ENCODE peak calls at places on chromosomes 12 and 14, in seven cellular contexts. One of them, this sample, is unnamed.

GRCh38 chr12:89671469-89671868 is 37.2 kb downstream of the ATP2B1 start:
- DNase-seq in ureter: no peak
- DNase-seq in stimulated activated CD4-positive, alpha-beta T cell treated with anti-CD3 and anti-CD28 coated beads, Interleukin-15, amount 100 ng/mL, for 24 hours: no peak
- DNase-seq in NCI-H774: no peak
- DNase-seq in ascending aorta: no peak
- DNase-seq in amniotic stem cell: no peak
- DNase-seq in activated naive CD8-positive, alpha-beta T cell treated with anti-CD3 and anti-CD28 coated beads, Interleukin-2, amount 50 U/mL, for 24 hours: no peak
- DNase-seq in this sample: no peak

GRCh38 chr14:22314183-22314820 is 274.7 kb downstream of the DAD1 start:
- DNase-seq in ascending aorta: no peak
- DNase-seq in NCI-H774: peak
- DNase-seq in ureter: no peak
- DNase-seq in stimulated activated CD4-positive, alpha-beta T cell treated with anti-CD3 and anti-CD28 coated beads, Interleukin-15, amount 100 ng/mL, for 24 hours: no peak
- DNase-seq in activated naive CD8-positive, alpha-beta T cell treated with anti-CD3 and anti-CD28 coated beads, Interleukin-2, amount 50 U/mL, for 24 hours: no peak
- DNase-seq in amniotic stem cell: no peak
- DNase-seq in this sample: no peak

GRCh38 chr12:100439797-100440196 is 33.9 kb upstream of the NR1H4 start:
- DNase-seq in activated naive CD8-positive, alpha-beta T cell treated with anti-CD3 and anti-CD28 coated beads, Interleukin-2, amount 50 U/mL, for 24 hours: no peak
- DNase-seq in stimulated activated CD4-positive, alpha-beta T cell treated with anti-CD3 and anti-CD28 coated beads, Interleukin-15, amount 100 ng/mL, for 24 hours: no peak
- DNase-seq in ascending aorta: no peak
- DNase-seq in ureter: no peak
- DNase-seq in NCI-H774: no peak
- DNase-seq in amniotic stem cell: no peak
- DNase-seq in this sample: no peak

GRCh38 chr14:93717222-93717967 is 70.9 kb downstream of the PRIMA1 start:
- DNase-seq in ascending aorta: no peak
- DNase-seq in amniotic stem cell: no peak
- DNase-seq in NCI-H774: no peak
- DNase-seq in ureter: peak
- DNase-seq in activated naive CD8-positive, alpha-beta T cell treated with anti-CD3 and anti-CD28 coated beads, Interleukin-2, amount 50 U/mL, for 24 hours: no peak
- DNase-seq in stimulated activated CD4-positive, alpha-beta T cell treated with anti-CD3 and anti-CD28 coated beads, Interleukin-15, amount 100 ng/mL, for 24 hours: no peak
- DNase-seq in this sample: no peak

GRCh38 chr12:71767183-71767582 is 12.5 kb downstream of the RAB21 start:
- DNase-seq in ascending aorta: no peak
- DNase-seq in activated naive CD8-positive, alpha-beta T cell treated with anti-CD3 and anti-CD28 coated beads, Interleukin-2, amount 50 U/mL, for 24 hours: no peak
- DNase-seq in ureter: no peak
- DNase-seq in stimulated activated CD4-positive, alpha-beta T cell treated with anti-CD3 and anti-CD28 coated beads, Interleukin-15, amount 100 ng/mL, for 24 hours: no peak
- DNase-seq in NCI-H774: no peak
- DNase-seq in amniotic stem cell: no peak
- DNase-seq in this sample: no peak

GRCh38 chr12:62930546-62931425 is 4.2 kb downstream of the PPM1H start:
- DNase-seq in ureter: no peak
- DNase-seq in NCI-H774: no peak
- DNase-seq in stimulated activated CD4-positive, alpha-beta T cell treated with anti-CD3 and anti-CD28 coated beads, Interleukin-15, amount 100 ng/mL, for 24 hours: no peak
- DNase-seq in amniotic stem cell: no peak
- DNase-seq in activated naive CD8-positive, alpha-beta T cell treated with anti-CD3 and anti-CD28 coated beads, Interleukin-2, amount 50 U/mL, for 24 hours: no peak
- DNase-seq in ascending aorta: no peak
- DNase-seq in this sample: no peak

GRCh38 chr12:50988051-50988450 is 35.7 kb downstream of the HIGD1C start:
- DNase-seq in stimulated activated CD4-positive, alpha-beta T cell treated with anti-CD3 and anti-CD28 coated beads, Interleukin-15, amount 100 ng/mL, for 24 hours: no peak
- DNase-seq in ureter: no peak
- DNase-seq in activated naive CD8-positive, alpha-beta T cell treated with anti-CD3 and anti-CD28 coated beads, Interleukin-2, amount 50 U/mL, for 24 hours: no peak
- DNase-seq in ascending aorta: no peak
- DNase-seq in amniotic stem cell: no peak
- DNase-seq in NCI-H774: no peak
- DNase-seq in this sample: no peak

GRCh38 chr14:88630565-88630964 is 67.7 kb downstream of the ZC3H14 start:
- DNase-seq in activated naive CD8-positive, alpha-beta T cell treated with anti-CD3 and anti-CD28 coated beads, Interleukin-2, amount 50 U/mL, for 24 hours: no peak
- DNase-seq in amniotic stem cell: peak
- DNase-seq in stimulated activated CD4-positive, alpha-beta T cell treated with anti-CD3 and anti-CD28 coated beads, Interleukin-15, amount 100 ng/mL, for 24 hours: no peak
- DNase-seq in ascending aorta: no peak
- DNase-seq in NCI-H774: no peak
- DNase-seq in ureter: no peak
- DNase-seq in this sample: no peak

GRCh38 chr12:25924535-25925001 is 33.9 kb upstream of the RASSF8 start:
- DNase-seq in NCI-H774: no peak
- DNase-seq in ascending aorta: no peak
- DNase-seq in stimulated activated CD4-positive, alpha-beta T cell treated with anti-CD3 and anti-CD28 coated beads, Interleukin-15, amount 100 ng/mL, for 24 hours: no peak
- DNase-seq in activated naive CD8-positive, alpha-beta T cell treated with anti-CD3 and anti-CD28 coated beads, Interleukin-2, amount 50 U/mL, for 24 hours: no peak
- DNase-seq in ureter: no peak
- DNase-seq in amniotic stem cell: no peak
- DNase-seq in this sample: no peak

GRCh38 chr14:92449404-92449975 is 64.1 kb upstream of the RIN3 start:
- DNase-seq in activated naive CD8-positive, alpha-beta T cell treated with anti-CD3 and anti-CD28 coated beads, Interleukin-2, amount 50 U/mL, for 24 hours: no peak
- DNase-seq in ureter: no peak
- DNase-seq in amniotic stem cell: no peak
- DNase-seq in stimulated activated CD4-positive, alpha-beta T cell treated with anti-CD3 and anti-CD28 coated beads, Interleukin-15, amount 100 ng/mL, for 24 hours: no peak
- DNase-seq in ascending aorta: no peak
- DNase-seq in NCI-H774: no peak
- DNase-seq in this sample: no peak

GRCh38 chr12:56282030-56282429 is 15.3 kb downstream of the COQ10A start:
- DNase-seq in stimulated activated CD4-positive, alpha-beta T cell treated with anti-CD3 and anti-CD28 coated beads, Interleukin-15, amount 100 ng/mL, for 24 hours: no peak
- DNase-seq in ascending aorta: no peak
- DNase-seq in ureter: no peak
- DNase-seq in NCI-H774: no peak
- DNase-seq in activated naive CD8-positive, alpha-beta T cell treated with anti-CD3 and anti-CD28 coated beads, Interleukin-2, amount 50 U/mL, for 24 hours: no peak
- DNase-seq in amniotic stem cell: no peak
- DNase-seq in this sample: no peak

GRCh38 chr12:121849660-121850059 is 9.0 kb downstream of the HPD start:
- DNase-seq in ascending aorta: no peak
- DNase-seq in activated naive CD8-positive, alpha-beta T cell treated with anti-CD3 and anti-CD28 coated beads, Interleukin-2, amount 50 U/mL, for 24 hours: no peak
- DNase-seq in amniotic stem cell: no peak
- DNase-seq in stimulated activated CD4-positive, alpha-beta T cell treated with anti-CD3 and anti-CD28 coated beads, Interleukin-15, amount 100 ng/mL, for 24 hours: no peak
- DNase-seq in NCI-H774: no peak
- DNase-seq in ureter: no peak
- DNase-seq in this sample: no peak

GRCh38 chr12:49921936-49922335 is 18.2 kb upstream of the FAIM2 start:
- DNase-seq in ascending aorta: no peak
- DNase-seq in NCI-H774: no peak
- DNase-seq in amniotic stem cell: no peak
- DNase-seq in stimulated activated CD4-positive, alpha-beta T cell treated with anti-CD3 and anti-CD28 coated beads, Interleukin-15, amount 100 ng/mL, for 24 hours: no peak
- DNase-seq in ureter: no peak
- DNase-seq in activated naive CD8-positive, alpha-beta T cell treated with anti-CD3 and anti-CD28 coated beads, Interleukin-2, amount 50 U/mL, for 24 hours: no peak
- DNase-seq in this sample: no peak

GRCh38 chr14:83290447-83290846 is 1756.8 kb upstream of the SEL1L start:
- DNase-seq in ascending aorta: no peak
- DNase-seq in NCI-H774: no peak
- DNase-seq in amniotic stem cell: no peak
- DNase-seq in stimulated activated CD4-positive, alpha-beta T cell treated with anti-CD3 and anti-CD28 coated beads, Interleukin-15, amount 100 ng/mL, for 24 hours: no peak
- DNase-seq in ureter: no peak
- DNase-seq in activated naive CD8-positive, alpha-beta T cell treated with anti-CD3 and anti-CD28 coated beads, Interleukin-2, amount 50 U/mL, for 24 hours: no peak
- DNase-seq in this sample: no peak

GRCh38 chr12:94644141-94644575 is 6.2 kb downstream of the TMCC3 start:
- DNase-seq in NCI-H774: no peak
- DNase-seq in activated naive CD8-positive, alpha-beta T cell treated with anti-CD3 and anti-CD28 coated beads, Interleukin-2, amount 50 U/mL, for 24 hours: peak
- DNase-seq in ureter: no peak
- DNase-seq in amniotic stem cell: no peak
- DNase-seq in ascending aorta: no peak
- DNase-seq in stimulated activated CD4-positive, alpha-beta T cell treated with anti-CD3 and anti-CD28 coated beads, Interleukin-15, amount 100 ng/mL, for 24 hours: peak
- DNase-seq in this sample: no peak

GRCh38 chr14:22657861-22658260 is 13.7 kb upstream of the OR6J1 start:
- DNase-seq in stimulated activated CD4-positive, alpha-beta T cell treated with anti-CD3 and anti-CD28 coated beads, Interleukin-15, amount 100 ng/mL, for 24 hours: no peak
- DNase-seq in activated naive CD8-positive, alpha-beta T cell treated with anti-CD3 and anti-CD28 coated beads, Interleukin-2, amount 50 U/mL, for 24 hours: no peak
- DNase-seq in amniotic stem cell: no peak
- DNase-seq in ascending aorta: no peak
- DNase-seq in NCI-H774: no peak
- DNase-seq in ureter: no peak
- DNase-seq in this sample: no peak

GRCh38 chr12:91954326-91954725 is 191.3 kb downstream of the BTG1 start:
- DNase-seq in amniotic stem cell: no peak
- DNase-seq in stimulated activated CD4-positive, alpha-beta T cell treated with anti-CD3 and anti-CD28 coated beads, Interleukin-15, amount 100 ng/mL, for 24 hours: no peak
- DNase-seq in ascending aorta: no peak
- DNase-seq in activated naive CD8-positive, alpha-beta T cell treated with anti-CD3 and anti-CD28 coated beads, Interleukin-2, amount 50 U/mL, for 24 hours: no peak
- DNase-seq in NCI-H774: no peak
- DNase-seq in ureter: no peak
- DNase-seq in this sample: no peak

GRCh38 chr12:65384240-65384639 is 105.8 kb downstream of the MSRB3 start:
- DNase-seq in activated naive CD8-positive, alpha-beta T cell treated with anti-CD3 and anti-CD28 coated beads, Interleukin-2, amount 50 U/mL, for 24 hours: no peak
- DNase-seq in stimulated activated CD4-positive, alpha-beta T cell treated with anti-CD3 and anti-CD28 coated beads, Interleukin-15, amount 100 ng/mL, for 24 hours: no peak
- DNase-seq in ascending aorta: no peak
- DNase-seq in ureter: no peak
- DNase-seq in NCI-H774: no peak
- DNase-seq in amniotic stem cell: no peak
- DNase-seq in this sample: no peak

GRCh38 chr12:127723236-127723635 is 543.7 kb upstream of the TMEM132C start:
- DNase-seq in amniotic stem cell: no peak
- DNase-seq in stimulated activated CD4-positive, alpha-beta T cell treated with anti-CD3 and anti-CD28 coated beads, Interleukin-15, amount 100 ng/mL, for 24 hours: no peak
- DNase-seq in ureter: no peak
- DNase-seq in ascending aorta: no peak
- DNase-seq in activated naive CD8-positive, alpha-beta T cell treated with anti-CD3 and anti-CD28 coated beads, Interleukin-2, amount 50 U/mL, for 24 hours: no peak
- DNase-seq in NCI-H774: no peak
- DNase-seq in this sample: peak

GRCh38 chr14:59691266-59691665 is 114.7 kb upstream of the CCDC175 start:
- DNase-seq in amniotic stem cell: no peak
- DNase-seq in stimulated activated CD4-positive, alpha-beta T cell treated with anti-CD3 and anti-CD28 coated beads, Interleukin-15, amount 100 ng/mL, for 24 hours: no peak
- DNase-seq in NCI-H774: no peak
- DNase-seq in ureter: no peak
- DNase-seq in activated naive CD8-positive, alpha-beta T cell treated with anti-CD3 and anti-CD28 coated beads, Interleukin-2, amount 50 U/mL, for 24 hours: no peak
- DNase-seq in ascending aorta: no peak
- DNase-seq in this sample: no peak

GRCh38 chr12:65741662-65742480 is 82.4 kb upstream of the HMGA2 start:
- DNase-seq in activated naive CD8-positive, alpha-beta T cell treated with anti-CD3 and anti-CD28 coated beads, Interleukin-2, amount 50 U/mL, for 24 hours: peak
- DNase-seq in amniotic stem cell: peak
- DNase-seq in stimulated activated CD4-positive, alpha-beta T cell treated with anti-CD3 and anti-CD28 coated beads, Interleukin-15, amount 100 ng/mL, for 24 hours: peak
- DNase-seq in ascending aorta: no peak
- DNase-seq in NCI-H774: no peak
- DNase-seq in ureter: no peak
- DNase-seq in this sample: no peak

GRCh38 chr12:119156401-119156800 is 22.3 kb upstream of the HSPB8 start:
- DNase-seq in amniotic stem cell: no peak
- DNase-seq in ureter: no peak
- DNase-seq in stimulated activated CD4-positive, alpha-beta T cell treated with anti-CD3 and anti-CD28 coated beads, Interleukin-15, amount 100 ng/mL, for 24 hours: no peak
- DNase-seq in ascending aorta: no peak
- DNase-seq in activated naive CD8-positive, alpha-beta T cell treated with anti-CD3 and anti-CD28 coated beads, Interleukin-2, amount 50 U/mL, for 24 hours: no peak
- DNase-seq in NCI-H774: no peak
- DNase-seq in this sample: no peak

GRCh38 chr12:131795688-131796410 is 32.3 kb upstream of the MMP17 start:
- DNase-seq in NCI-H774: no peak
- DNase-seq in activated naive CD8-positive, alpha-beta T cell treated with anti-CD3 and anti-CD28 coated beads, Interleukin-2, amount 50 U/mL, for 24 hours: no peak
- DNase-seq in ureter: no peak
- DNase-seq in amniotic stem cell: no peak
- DNase-seq in stimulated activated CD4-positive, alpha-beta T cell treated with anti-CD3 and anti-CD28 coated beads, Interleukin-15, amount 100 ng/mL, for 24 hours: no peak
- DNase-seq in ascending aorta: no peak
- DNase-seq in this sample: no peak

GRCh38 chr14:85279407-85279806 is 250.5 kb upstream of the FLRT2 start:
- DNase-seq in activated naive CD8-positive, alpha-beta T cell treated with anti-CD3 and anti-CD28 coated beads, Interleukin-2, amount 50 U/mL, for 24 hours: no peak
- DNase-seq in NCI-H774: no peak
- DNase-seq in stimulated activated CD4-positive, alpha-beta T cell treated with anti-CD3 and anti-CD28 coated beads, Interleukin-15, amount 100 ng/mL, for 24 hours: no peak
- DNase-seq in ascending aorta: no peak
- DNase-seq in ureter: no peak
- DNase-seq in amniotic stem cell: no peak
- DNase-seq in this sample: no peak

GRCh38 chr14:67396381-67396965 is 15.5 kb downstream of the PLEK2 start:
- DNase-seq in NCI-H774: no peak
- DNase-seq in ureter: no peak
- DNase-seq in amniotic stem cell: no peak
- DNase-seq in stimulated activated CD4-positive, alpha-beta T cell treated with anti-CD3 and anti-CD28 coated beads, Interleukin-15, amount 100 ng/mL, for 24 hours: no peak
- DNase-seq in ascending aorta: no peak
- DNase-seq in activated naive CD8-positive, alpha-beta T cell treated with anti-CD3 and anti-CD28 coated beads, Interleukin-2, amount 50 U/mL, for 24 hours: no peak
- DNase-seq in this sample: no peak

GRCh38 chr12:107200394-107200793 is 107.0 kb upstream of the CRY1 start:
- DNase-seq in activated naive CD8-positive, alpha-beta T cell treated with anti-CD3 and anti-CD28 coated beads, Interleukin-2, amount 50 U/mL, for 24 hours: no peak
- DNase-seq in stimulated activated CD4-positive, alpha-beta T cell treated with anti-CD3 and anti-CD28 coated beads, Interleukin-15, amount 100 ng/mL, for 24 hours: no peak
- DNase-seq in ureter: no peak
- DNase-seq in NCI-H774: no peak
- DNase-seq in ascending aorta: no peak
- DNase-seq in amniotic stem cell: no peak
- DNase-seq in this sample: no peak

GRCh38 chr12:68200854-68201253 is 24.8 kb downstream of the IL26 start:
- DNase-seq in ureter: no peak
- DNase-seq in amniotic stem cell: no peak
- DNase-seq in ascending aorta: no peak
- DNase-seq in stimulated activated CD4-positive, alpha-beta T cell treated with anti-CD3 and anti-CD28 coated beads, Interleukin-15, amount 100 ng/mL, for 24 hours: no peak
- DNase-seq in NCI-H774: no peak
- DNase-seq in activated naive CD8-positive, alpha-beta T cell treated with anti-CD3 and anti-CD28 coated beads, Interleukin-2, amount 50 U/mL, for 24 hours: no peak
- DNase-seq in this sample: no peak

GRCh38 chr12:26119391-26119981 is 5.4 kb downstream of the BHLHE41 start:
- DNase-seq in NCI-H774: peak
- DNase-seq in stimulated activated CD4-positive, alpha-beta T cell treated with anti-CD3 and anti-CD28 coated beads, Interleukin-15, amount 100 ng/mL, for 24 hours: no peak
- DNase-seq in ureter: no peak
- DNase-seq in amniotic stem cell: peak
- DNase-seq in activated naive CD8-positive, alpha-beta T cell treated with anti-CD3 and anti-CD28 coated beads, Interleukin-2, amount 50 U/mL, for 24 hours: no peak
- DNase-seq in ascending aorta: no peak
- DNase-seq in this sample: no peak

GRCh38 chr14:65599375-65599774 is 186.8 kb downstream of the FUT8 start:
- DNase-seq in amniotic stem cell: no peak
- DNase-seq in ureter: no peak
- DNase-seq in stimulated activated CD4-positive, alpha-beta T cell treated with anti-CD3 and anti-CD28 coated beads, Interleukin-15, amount 100 ng/mL, for 24 hours: no peak
- DNase-seq in ascending aorta: no peak
- DNase-seq in NCI-H774: no peak
- DNase-seq in activated naive CD8-positive, alpha-beta T cell treated with anti-CD3 and anti-CD28 coated beads, Interleukin-2, amount 50 U/mL, for 24 hours: no peak
- DNase-seq in this sample: no peak

GRCh38 chr12:30219047-30219446 is 435.3 kb upstream of the TMTC1 start:
- DNase-seq in stimulated activated CD4-positive, alpha-beta T cell treated with anti-CD3 and anti-CD28 coated beads, Interleukin-15, amount 100 ng/mL, for 24 hours: no peak
- DNase-seq in activated naive CD8-positive, alpha-beta T cell treated with anti-CD3 and anti-CD28 coated beads, Interleukin-2, amount 50 U/mL, for 24 hours: no peak
- DNase-seq in ureter: no peak
- DNase-seq in ascending aorta: no peak
- DNase-seq in amniotic stem cell: no peak
- DNase-seq in NCI-H774: no peak
- DNase-seq in this sample: no peak

GRCh38 chr12:38555620-38556596 is 239.3 kb downstream of the ALG10B start:
- DNase-seq in activated naive CD8-positive, alpha-beta T cell treated with anti-CD3 and anti-CD28 coated beads, Interleukin-2, amount 50 U/mL, for 24 hours: no peak
- DNase-seq in amniotic stem cell: no peak
- DNase-seq in NCI-H774: peak
- DNase-seq in stimulated activated CD4-positive, alpha-beta T cell treated with anti-CD3 and anti-CD28 coated beads, Interleukin-15, amount 100 ng/mL, for 24 hours: no peak
- DNase-seq in ascending aorta: no peak
- DNase-seq in ureter: no peak
- DNase-seq in this sample: no peak

GRCh38 chr14:32938719-32939253 is at the start of gene NPAS3:
- DNase-seq in ascending aorta: no peak
- DNase-seq in activated naive CD8-positive, alpha-beta T cell treated with anti-CD3 and anti-CD28 coated beads, Interleukin-2, amount 50 U/mL, for 24 hours: no peak
- DNase-seq in stimulated activated CD4-positive, alpha-beta T cell treated with anti-CD3 and anti-CD28 coated beads, Interleukin-15, amount 100 ng/mL, for 24 hours: peak
- DNase-seq in NCI-H774: peak
- DNase-seq in ureter: no peak
- DNase-seq in amniotic stem cell: no peak
- DNase-seq in this sample: no peak

GRCh38 chr14:95935228-95935822 is 58.7 kb downstream of the TUNAR start:
- DNase-seq in ureter: no peak
- DNase-seq in NCI-H774: no peak
- DNase-seq in amniotic stem cell: peak
- DNase-seq in ascending aorta: no peak
- DNase-seq in stimulated activated CD4-positive, alpha-beta T cell treated with anti-CD3 and anti-CD28 coated beads, Interleukin-15, amount 100 ng/mL, for 24 hours: no peak
- DNase-seq in activated naive CD8-positive, alpha-beta T cell treated with anti-CD3 and anti-CD28 coated beads, Interleukin-2, amount 50 U/mL, for 24 hours: no peak
- DNase-seq in this sample: no peak

GRCh38 chr12:53295070-53295890 is at the start of gene PFDN5:
- DNase-seq in ureter: peak
- DNase-seq in activated naive CD8-positive, alpha-beta T cell treated with anti-CD3 and anti-CD28 coated beads, Interleukin-2, amount 50 U/mL, for 24 hours: peak
- DNase-seq in stimulated activated CD4-positive, alpha-beta T cell treated with anti-CD3 and anti-CD28 coated beads, Interleukin-15, amount 100 ng/mL, for 24 hours: peak
- DNase-seq in amniotic stem cell: peak
- DNase-seq in NCI-H774: peak
- DNase-seq in ascending aorta: peak
- DNase-seq in this sample: peak

GRCh38 chr12:851913-852312 is 97.6 kb downstream of the RAD52 start:
- DNase-seq in ureter: no peak
- DNase-seq in NCI-H774: no peak
- DNase-seq in ascending aorta: no peak
- DNase-seq in stimulated activated CD4-positive, alpha-beta T cell treated with anti-CD3 and anti-CD28 coated beads, Interleukin-15, amount 100 ng/mL, for 24 hours: no peak
- DNase-seq in activated naive CD8-positive, alpha-beta T cell treated with anti-CD3 and anti-CD28 coated beads, Interleukin-2, amount 50 U/mL, for 24 hours: no peak
- DNase-seq in amniotic stem cell: peak
- DNase-seq in this sample: no peak

GRCh38 chr12:120012067-120012621 is 23.1 kb downstream of the BICDL1 start:
- DNase-seq in NCI-H774: peak
- DNase-seq in ascending aorta: no peak
- DNase-seq in activated naive CD8-positive, alpha-beta T cell treated with anti-CD3 and anti-CD28 coated beads, Interleukin-2, amount 50 U/mL, for 24 hours: peak
- DNase-seq in amniotic stem cell: no peak
- DNase-seq in ureter: no peak
- DNase-seq in stimulated activated CD4-positive, alpha-beta T cell treated with anti-CD3 and anti-CD28 coated beads, Interleukin-15, amount 100 ng/mL, for 24 hours: peak
- DNase-seq in this sample: no peak

GRCh38 chr14:75982724-75983358 is 1.0 kb upstream of the TGFB3 start:
- DNase-seq in NCI-H774: no peak
- DNase-seq in amniotic stem cell: no peak
- DNase-seq in ascending aorta: no peak
- DNase-seq in stimulated activated CD4-positive, alpha-beta T cell treated with anti-CD3 and anti-CD28 coated beads, Interleukin-15, amount 100 ng/mL, for 24 hours: no peak
- DNase-seq in activated naive CD8-positive, alpha-beta T cell treated with anti-CD3 and anti-CD28 coated beads, Interleukin-2, amount 50 U/mL, for 24 hours: no peak
- DNase-seq in ureter: peak
- DNase-seq in this sample: no peak

GRCh38 chr14:77424862-77425261 is 1.5 kb upstream of the NOXRED1 start:
- DNase-seq in stimulated activated CD4-positive, alpha-beta T cell treated with anti-CD3 and anti-CD28 coated beads, Interleukin-15, amount 100 ng/mL, for 24 hours: no peak
- DNase-seq in NCI-H774: no peak
- DNase-seq in activated naive CD8-positive, alpha-beta T cell treated with anti-CD3 and anti-CD28 coated beads, Interleukin-2, amount 50 U/mL, for 24 hours: no peak
- DNase-seq in ascending aorta: no peak
- DNase-seq in ureter: no peak
- DNase-seq in amniotic stem cell: no peak
- DNase-seq in this sample: no peak